ENCODE peak calls at places on chromosome 19, in seven cellular contexts. O is transverse colon, B is tibial artery, Q is breast epithelium, I is fibroblast of mammary gland, H is testis, W is lower lobe of right lung. G is an unnamed sample.

GRCh38 chr19:4044927-4045557 is 21.7 kb downstream of the ZBTB7A start:
- DNase-seq in B (no peak), O (no peak), H (no peak), I (no peak), Q (no peak), W (no peak), G (no peak)

GRCh38 chr19:6693056-6693471 is 23.1 kb upstream of the TNFSF14 start:
- DNase-seq in B (no peak), H (peak; percentile 74), I (no peak), W (no peak), O (no peak), Q (no peak), G (no peak)

GRCh38 chr19:56404705-56405056 is 549 bp downstream of the ZNF583 start:
- DNase-seq in W (no peak), B (no peak), Q (no peak), H (no peak), O (no peak), I (no peak), G (no peak)

GRCh38 chr19:6752257-6753177 is 13.0 kb downstream of the TRIP10 start:
- DNase-seq in O (peak; percentile 85), B (no peak), W (no peak), I (no peak), Q (no peak), H (no peak), G (no peak)

GRCh38 chr19:20005741-20006140 is 33.6 kb downstream of the ZNF682 start:
- DNase-seq in W (no peak), B (no peak), I (no peak), H (no peak), O (no peak), Q (no peak), G (no peak)

GRCh38 chr19:23776507-23777205 is 18.0 kb upstream of the ZNF681 start:
- DNase-seq in H (no peak), B (no peak), O (no peak), Q (no peak), W (no peak), I (no peak), G (no peak)

GRCh38 chr19:39351537-39352037 is 9.4 kb downstream of the SAMD4B start:
- DNase-seq in W (no peak), O (no peak), H (no peak), I (peak; percentile 73), Q (no peak), B (no peak), G (peak; percentile 5)

GRCh38 chr19:33146209-33146608 is 14.3 kb downstream of the WDR88 start:
- DNase-seq in B (no peak), O (no peak), I (no peak), H (no peak), Q (no peak), W (no peak), G (no peak)

GRCh38 chr19:15846923-15847322 is 31.5 kb upstream of the OR10H1 start:
- DNase-seq in O (no peak), Q (no peak), I (no peak), W (no peak), B (no peak), H (no peak), G (no peak)

GRCh38 chr19:8578642-8579265 is 1.5 kb upstream of the MYO1F start:
- DNase-seq in W (peak; percentile 81), Q (peak; percentile 58), I (peak; percentile 60), B (peak; percentile 86), H (peak; percentile 89), O (peak; percentile 85), G (peak; percentile 65)

GRCh38 chr19:50779504-50780457 is 9.5 kb downstream of the GPR32 start:
- DNase-seq in B (no peak), I (no peak), H (no peak), Q (no peak), W (no peak), O (no peak), G (no peak)

GRCh38 chr19:12997967-12998940 is 3.0 kb downstream of the NFIX start:
- DNase-seq in O (no peak), Q (no peak), B (no peak), W (no peak), I (no peak), H (no peak), G (no peak)

GRCh38 chr19:38158730-38159129 is 65.3 kb downstream of the DPF1 start:
- DNase-seq in O (no peak), B (no peak), H (no peak), Q (no peak), I (no peak), W (no peak), G (no peak)

GRCh38 chr19:33429891-33430673 is 56.6 kb downstream of the CEBPG start:
- DNase-seq in Q (no peak), I (no peak), W (peak; percentile 24), H (no peak), B (no peak), O (no peak), G (no peak)

GRCh38 chr19:38079926-38080380 is 144.1 kb downstream of the DPF1 start:
- DNase-seq in H (no peak), I (peak; percentile 92), Q (no peak), O (no peak), W (no peak), B (no peak), G (peak; percentile 89)

GRCh38 chr19:22605275-22606211 is 28.6 kb upstream of the ZNF492 start:
- DNase-seq in Q (no peak), H (no peak), W (no peak), B (no peak), O (no peak), I (no peak), G (no peak)

GRCh38 chr19:37817180-37817911 is 38.0 kb upstream of the ZNF573 start:
- DNase-seq in W (peak; percentile 78), O (peak; percentile 66), B (peak; percentile 89), Q (peak; percentile 53), I (peak; percentile 50), H (peak; percentile 89), G (peak; percentile 45)

GRCh38 chr19:6718741-6719539 is 1.5 kb downstream of the C3 start:
- DNase-seq in H (peak; percentile 56), B (no peak), O (no peak), Q (no peak), I (peak; percentile 37), W (peak; percentile 77), G (no peak)

GRCh38 chr19:49588370-49589122 is 2.4 kb upstream of the PRR12 start:
- DNase-seq in W (no peak), H (no peak), Q (no peak), I (no peak), O (no peak), B (no peak), G (no peak)

DNA sequence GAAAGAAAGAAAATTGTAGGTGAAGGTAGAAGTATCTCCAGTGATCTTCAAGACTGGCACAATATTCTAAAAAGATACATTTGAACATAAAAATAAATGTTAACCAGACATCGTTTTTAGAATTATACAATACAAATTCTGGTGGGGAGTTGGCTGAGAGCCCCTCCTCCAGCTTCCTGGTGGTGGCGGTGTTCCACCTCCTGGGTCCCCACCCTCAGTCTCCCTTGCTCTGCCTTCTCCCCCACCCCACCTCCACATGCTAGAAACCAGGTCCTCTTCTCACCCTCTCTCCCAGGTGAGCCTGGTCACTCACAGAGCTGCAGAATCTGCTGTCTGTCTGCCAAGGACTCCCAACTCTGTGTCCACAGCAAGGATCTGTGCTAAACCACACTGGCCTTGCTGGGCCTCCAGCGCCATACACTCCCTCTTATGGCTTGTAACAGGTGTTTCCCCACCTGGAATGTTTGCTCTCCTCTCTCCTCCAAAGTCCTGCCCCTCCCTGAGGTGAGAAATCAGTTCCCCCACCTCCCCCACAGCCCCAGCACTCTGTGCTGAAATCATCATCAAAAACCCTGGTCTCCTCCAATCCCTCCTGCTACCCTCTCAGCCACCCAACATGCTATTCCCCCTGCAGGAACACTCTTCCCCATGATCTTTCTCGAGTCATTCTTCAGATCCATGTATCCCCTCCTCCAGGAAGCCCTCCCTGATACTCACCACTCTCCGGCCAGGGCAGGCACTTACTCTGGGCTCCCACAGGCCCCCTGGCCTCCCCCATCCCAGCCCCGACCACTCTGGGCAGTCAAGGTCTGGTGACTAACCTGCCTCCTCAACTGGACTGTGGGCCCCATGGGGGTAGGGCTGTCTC is 20.5 kb upstream of the CYP2S1 start:
- DNase-seq in O (peak; percentile 44), H (no peak), B (no peak), W (peak; percentile 50), Q (no peak), I (no peak), G (no peak)
- TF ChIP-seq CTCF in O (no peak), H (no peak), B (no peak), W (no peak), Q (no peak), I (no peak), G (no peak)

GRCh38 chr19:2981898-2982297 is 4.5 kb downstream of the TLE6 start:
- DNase-seq in Q (no peak), O (no peak), H (no peak), B (no peak), I (no peak), W (no peak), G (no peak)

GRCh38 chr19:2982983-2983350 is 5.6 kb downstream of the TLE6 start:
- DNase-seq in O (peak; percentile 78), B (peak; percentile 99), W (peak; percentile 79), Q (peak; percentile 96), H (peak; percentile 81), I (peak; percentile 91), G (peak; percentile 89)

GRCh38 chr19:2982556-2982955 is 5.2 kb downstream of the TLE6 start:
- DNase-seq in O (no peak), H (no peak), B (no peak), I (no peak), W (no peak), Q (no peak), G (peak; percentile 9)

GRCh38 chr19:2983351-2984195 is 6.2 kb downstream of the TLE6 start:
- DNase-seq in W (no peak), H (peak; percentile 54), Q (peak; percentile 86), O (peak; percentile 30), B (peak; percentile 95), I (peak; percentile 70), G (peak; percentile 84)

DNA sequence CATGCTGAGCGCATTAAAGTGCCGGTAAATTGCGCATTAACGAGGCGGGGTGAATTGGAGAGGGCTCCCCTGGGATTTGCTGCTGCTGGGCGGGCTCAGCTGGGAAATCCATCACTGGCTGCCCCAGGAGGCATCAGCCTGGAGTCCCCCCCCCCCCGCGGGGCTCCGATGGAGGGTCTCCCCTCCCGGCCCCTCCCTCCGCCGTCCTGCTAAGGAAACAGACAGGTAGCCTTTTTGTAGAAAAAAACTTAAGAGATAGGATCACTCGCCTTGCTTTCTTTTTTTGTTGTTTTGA is 6.8 kb downstream of the TLE6 start:
- DNase-seq in O (no peak), Q (no peak), B (no peak), H (no peak), W (no peak), I (peak; percentile 79), G (no peak)
- H3K4me3 ChIP-seq in O (no peak overlapping the region), Q (peak overlapping the region; percentile 46), B (peak overlapping the region; percentile 38), H (no peak overlapping the region), W (peak overlapping the region; percentile 47), I (peak overlapping the region; percentile 24), G (peak overlapping the region; percentile 36)

DNA sequence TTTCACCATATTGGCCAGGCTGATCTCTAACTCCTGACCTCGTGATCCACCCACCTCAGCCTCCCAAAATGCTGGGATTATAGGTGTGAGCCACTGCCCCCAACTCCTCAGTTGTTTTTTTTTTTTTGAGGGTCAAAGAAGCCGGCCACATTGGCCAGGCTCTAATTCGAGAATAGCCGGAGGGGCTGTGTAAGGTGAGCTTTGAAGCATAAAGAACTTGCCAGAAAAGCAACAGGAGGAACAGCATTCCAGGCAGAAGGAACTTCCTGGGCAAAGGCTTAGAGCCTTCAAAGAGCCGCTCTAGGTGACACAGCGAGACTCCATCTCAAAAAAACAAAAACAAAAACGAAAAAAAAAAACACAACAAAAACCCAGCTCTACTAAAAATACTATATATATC is 1.2 kb upstream of the BABAM1 start:
- DNase-seq in W (no peak), B (no peak), O (no peak), H (no peak), I (no peak), Q (no peak), G (no peak)
- TF ChIP-seq CTCF in W (no peak), B (no peak), O (no peak), H (no peak), I (no peak), Q (no peak), G (no peak)

GRCh38 chr19:1449467-1450442 is at the start of gene APC2:
- DNase-seq in I (no peak), H (no peak), Q (no peak), B (no peak), W (no peak), O (no peak), G (peak; percentile 22)
- H3K4me3 ChIP-seq in I (no peak within 1 kb of the TSS), H (no peak within 1 kb of the TSS), Q (no peak within 1 kb of the TSS), B (no peak within 1 kb of the TSS), W (no peak within 1 kb of the TSS), O (no peak within 1 kb of the TSS), G (no peak within 1 kb of the TSS)